ENCODE peak calls at places on chromosome 2, in nine cellular contexts. Y, H, F, P, W, M, K, T and D are unnamed samples.

GRCh38 chr2:236647621-236648020 is 78.0 kb downstream of the ACKR3 start:
- DNase-seq in Y (no peak), H (no peak), F (no peak), P (no peak), W (no peak), M (no peak), K (no peak), T (no peak), D (no peak)

GRCh38 chr2:48279347-48279746 is 250.6 kb upstream of the STON1 start:
- DNase-seq in Y (peak), H (no peak), F (no peak), P (no peak), W (no peak), M (no peak), K (no peak), T (no peak), D (no peak)

GRCh38 chr2:42984617-42985016 is 192.2 kb upstream of the HAAO start:
- DNase-seq in Y (no peak), H (no peak), F (no peak), P (no peak), W (no peak), M (no peak), K (no peak), T (no peak), D (no peak)

GRCh38 chr2:232023426-232023825 is 61.9 kb downstream of the DIS3L2 start:
- DNase-seq in Y (no peak), H (no peak), F (no peak), P (no peak), W (no peak), M (no peak), K (no peak), T (no peak), D (no peak)

GRCh38 chr2:32594573-32594972 is 33.3 kb upstream of the TTC27 start:
- DNase-seq in Y (no peak), H (no peak), F (no peak), P (no peak), W (no peak), M (no peak), K (no peak), T (no peak), D (no peak)

GRCh38 chr2:214837466-214837865 is 28.0 kb upstream of the BARD1 start:
- DNase-seq in Y (no peak), H (no peak), F (no peak), P (no peak), W (no peak), M (no peak), K (no peak), T (no peak), D (no peak)

GRCh38 chr2:135551356-135551755 is 20.1 kb downstream of the R3HDM1 start:
- DNase-seq in Y (no peak), H (no peak), F (no peak), P (no peak), W (no peak), M (no peak), K (no peak), T (no peak), D (no peak)

GRCh38 chr2:67075530-67076253 is 321.4 kb upstream of the ETAA1 start:
- DNase-seq in Y (no peak), H (no peak), F (no peak), P (no peak), W (no peak), M (no peak), K (no peak), T (no peak), D (no peak)

GRCh38 chr2:239006886-239007285 is 159.0 kb downstream of the TWIST2 start:
- DNase-seq in Y (no peak), H (no peak), F (no peak), P (no peak), W (peak), M (no peak), K (no peak), T (no peak), D (peak)

GRCh38 chr2:178202927-178203326 is 8.6 kb downstream of the OSBPL6 start:
- DNase-seq in Y (no peak), H (no peak), F (no peak), P (no peak), W (no peak), M (no peak), K (no peak), T (no peak), D (no peak)

GRCh38 chr2:12282780-12283695 is 433.7 kb upstream of the TRIB2 start:
- DNase-seq in Y (no peak), H (no peak), F (no peak), P (no peak), W (no peak), M (no peak), K (no peak), T (no peak), D (no peak)

GRCh38 chr2:182499706-182500470 is 73.1 kb upstream of the PDE1A start:
- DNase-seq in Y (no peak), H (no peak), F (no peak), P (no peak), W (no peak), M (no peak), K (no peak), T (no peak), D (no peak)

GRCh38 chr2:236166157-236166780 is 1.9 kb downstream of the GBX2 start:
- DNase-seq in Y (no peak), H (no peak), F (no peak), P (no peak), W (peak), M (no peak), K (no peak), T (no peak), D (no peak)

GRCh38 chr2:42569883-42570282 is 1.5 kb downstream of the MTA3 start:
- DNase-seq in Y (peak), H (no peak), F (no peak), P (no peak), W (peak), M (no peak), K (no peak), T (no peak), D (no peak)

GRCh38 chr2:168518555-168519066 is 62.5 kb downstream of the CERS6 start:
- DNase-seq in Y (no peak), H (no peak), F (no peak), P (no peak), W (no peak), M (no peak), K (peak), T (no peak), D (no peak)

GRCh38 chr2:55167630-55167967 is 64.5 kb downstream of the CLHC1 start:
- DNase-seq in Y (no peak), H (no peak), F (no peak), P (no peak), W (no peak), M (no peak), K (no peak), T (no peak), D (no peak)

GRCh38 chr2:214035921-214036320 is 374.9 kb upstream of the VWC2L start:
- DNase-seq in Y (no peak), H (no peak), F (no peak), P (no peak), W (no peak), M (no peak), K (no peak), T (no peak), D (no peak)

GRCh38 chr2:127078028-127078427 is 28.9 kb downstream of the BIN1 start:
- DNase-seq in Y (no peak), H (no peak), F (no peak), P (no peak), W (no peak), M (no peak), K (no peak), T (no peak), D (no peak)

GRCh38 chr2:24731923-24732322 is 61.3 kb downstream of the PTRHD1 start:
- DNase-seq in Y (no peak), H (no peak), F (no peak), P (no peak), W (peak), M (no peak), K (no peak), T (no peak), D (no peak)

GRCh38 chr2:70005752-70006446 is 44.5 kb upstream of the ASPRV1 start:
- DNase-seq in Y (no peak), H (no peak), F (no peak), P (no peak), W (no peak), M (no peak), K (no peak), T (no peak), D (no peak)

GRCh38 chr2:179837408-179837807 is 24.0 kb downstream of the ZNF385B start:
- DNase-seq in Y (no peak), H (no peak), F (no peak), P (no peak), W (peak), M (no peak), K (no peak), T (no peak), D (no peak)

GRCh38 chr2:106839849-106840595 is 45.9 kb downstream of the ST6GAL2 start:
- DNase-seq in Y (peak), H (no peak), F (no peak), P (no peak), W (no peak), M (no peak), K (peak), T (no peak), D (no peak)

GRCh38 chr2:118123561-118124232 is 35.4 kb downstream of the INSIG2 start:
- DNase-seq in Y (no peak), H (peak), F (no peak), P (no peak), W (peak), M (no peak), K (no peak), T (no peak), D (peak)

GRCh38 chr2:17635007-17635406 is 94.5 kb downstream of the VSNL1 start:
- DNase-seq in Y (no peak), H (no peak), F (no peak), P (no peak), W (no peak), M (peak), K (no peak), T (no peak), D (no peak)

GRCh38 chr2:230908595-230909191 is 16.3 kb downstream of the GPR55 start:
- DNase-seq in Y (no peak), H (peak), F (no peak), P (peak), W (peak), M (no peak), K (no peak), T (no peak), D (no peak)

GRCh38 chr2:188966079-188966571 is 8.0 kb upstream of the COL3A1 start:
- DNase-seq in Y (no peak), H (no peak), F (no peak), P (no peak), W (peak), M (no peak), K (no peak), T (no peak), D (no peak)

GRCh38 chr2:54183281-54183680 is 67.9 kb downstream of the ACYP2 start:
- DNase-seq in Y (no peak), H (no peak), F (no peak), P (no peak), W (no peak), M (no peak), K (no peak), T (no peak), D (no peak)

GRCh38 chr2:51921076-51921475 is 889.1 kb upstream of the NRXN1 start:
- DNase-seq in Y (no peak), H (no peak), F (no peak), P (no peak), W (no peak), M (no peak), K (no peak), T (no peak), D (no peak)

GRCh38 chr2:238167761-238168160 is 9.0 kb downstream of the ERFE start:
- DNase-seq in Y (no peak), H (no peak), F (no peak), P (no peak), W (peak), M (peak), K (no peak), T (no peak), D (no peak)

GRCh38 chr2:171811229-171811628 is 82.8 kb downstream of the SLC25A12 start:
- DNase-seq in Y (peak), H (peak), F (no peak), P (no peak), W (peak), M (no peak), K (no peak), T (no peak), D (no peak)

GRCh38 chr2:206422493-206422892 is 20.8 kb upstream of the ADAM23 start:
- DNase-seq in Y (no peak), H (no peak), F (no peak), P (no peak), W (peak), M (no peak), K (no peak), T (no peak), D (no peak)

GRCh38 chr2:195560209-195560907 is 96.7 kb upstream of the SLC39A10 start:
- DNase-seq in Y (no peak), H (no peak), F (no peak), P (no peak), W (no peak), M (no peak), K (no peak), T (no peak), D (no peak)

GRCh38 chr2:101327863-101328394 is 19.4 kb upstream of the RNF149 start:
- DNase-seq in Y (no peak), H (no peak), F (no peak), P (no peak), W (no peak), M (no peak), K (no peak), T (no peak), D (peak)

GRCh38 chr2:166900700-166901099 is 12.4 kb downstream of the XIRP2 start:
- DNase-seq in Y (peak), H (no peak), F (no peak), P (no peak), W (peak), M (no peak), K (no peak), T (no peak), D (peak)

GRCh38 chr2:157302492-157303099 is 23.0 kb downstream of the ERMN start:
- DNase-seq in Y (peak), H (peak), F (no peak), P (peak), W (peak), M (peak), K (no peak), T (peak), D (peak)

GRCh38 chr2:26475832-26476501 is 2.0 kb downstream of the OTOF start:
- DNase-seq in Y (no peak), H (no peak), F (no peak), P (no peak), W (no peak), M (no peak), K (no peak), T (no peak), D (no peak)

GRCh38 chr2:43224571-43225092 is 1.8 kb downstream of the ZFP36L2 start:
- DNase-seq in Y (no peak), H (no peak), F (peak), P (peak), W (peak), M (no peak), K (no peak), T (no peak), D (peak)

GRCh38 chr2:178241852-178242551 is 47.7 kb downstream of the OSBPL6 start:
- DNase-seq in Y (no peak), H (peak), F (no peak), P (no peak), W (peak), M (peak), K (no peak), T (no peak), D (peak)

GRCh38 chr2:196259507-196260481 is 88.4 kb upstream of the STK17B start:
- DNase-seq in Y (no peak), H (no peak), F (peak), P (no peak), W (peak), M (no peak), K (no peak), T (no peak), D (no peak)

GRCh38 chr2:236988690-236989639 is 96.7 kb upstream of the COPS8 start:
- DNase-seq in Y (no peak), H (no peak), F (no peak), P (no peak), W (no peak), M (no peak), K (no peak), T (no peak), D (peak)